ENCODE peak calls at places on chromosomes 6 and 20, in ten cellular contexts. R, W, B, E, G, V, D, I, O and P are unnamed samples.

GRCh38 chr6:113181164-113181563 is 676.0 kb upstream of the MARCKS start:
- DNase-seq in R (no peak), W (no peak), B (no peak), E (no peak), G (no peak), V (no peak), D (no peak), I (no peak), O (no peak), P (no peak)

GRCh38 chr6:91033964-91034363 is 447.1 kb upstream of the MAP3K7 start:
- DNase-seq in R (no peak), W (no peak), B (no peak), E (no peak), G (no peak), V (no peak), D (no peak), I (no peak), O (no peak), P (no peak)

GRCh38 chr6:38185752-38186151 is 366.2 kb downstream of the ZFAND3 start:
- DNase-seq in R (no peak), W (no peak), B (no peak), E (no peak), G (no peak), V (no peak), D (no peak), I (no peak), O (no peak), P (no peak)

GRCh38 chr6:84119277-84119676 is 85.7 kb downstream of the MRAP2 start:
- DNase-seq in R (no peak), W (no peak), B (no peak), E (no peak), G (no peak), V (no peak), D (no peak), I (no peak), O (no peak), P (no peak)

GRCh38 chr20:23111944-23112342 is 25.8 kb upstream of the CD93 start:
- DNase-seq in R (no peak), W (no peak), B (no peak), E (no peak), G (no peak), V (no peak), D (no peak), I (no peak), O (no peak), P (no peak)

GRCh38 chr20:41141153-41141815 is 3.9 kb downstream of the PLCG1 start:
- DNase-seq in R (peak; percentile 57), W (no peak), B (peak; percentile 31), E (no peak), G (peak; percentile 55), V (peak; percentile 90), D (no peak), I (peak; percentile 86), O (peak; percentile 34), P (no peak)

GRCh38 chr6:129236110-129236509 is 353.2 kb downstream of the LAMA2 start:
- DNase-seq in R (no peak), W (no peak), B (no peak), E (peak; percentile 78), G (no peak), V (no peak), D (no peak), I (no peak), O (no peak), P (no peak)

GRCh38 chr6:193773-194310 is 98.4 kb upstream of the DUSP22 start:
- DNase-seq in R (no peak), W (no peak), B (no peak), E (peak; percentile 74), G (no peak), V (no peak), D (no peak), I (no peak), O (no peak), P (no peak)

GRCh38 chr6:7787731-7788130 is 61.8 kb downstream of the BMP6 start:
- DNase-seq in R (no peak), W (no peak), B (no peak), E (no peak), G (no peak), V (no peak), D (no peak), I (no peak), O (no peak), P (no peak)

GRCh38 chr6:165159459-165159858 is 149.9 kb downstream of the C6orf118 start:
- DNase-seq in R (no peak), W (no peak), B (no peak), E (no peak), G (no peak), V (no peak), D (no peak), I (no peak), O (no peak), P (no peak)

GRCh38 chr6:115704028-115704427 is 356.7 kb downstream of the FRK start:
- DNase-seq in R (no peak), W (no peak), B (no peak), E (no peak), G (no peak), V (no peak), D (no peak), I (no peak), O (no peak), P (no peak)

GRCh38 chr20:17611540-17612286 is 41.8 kb downstream of the DSTN start:
- DNase-seq in R (peak; percentile 22), W (peak; percentile 67), B (peak; percentile 67), E (peak; percentile 21), G (peak; percentile 21), V (no peak), D (peak; percentile 42), I (no peak), O (no peak), P (peak; percentile 61)

GRCh38 chr6:14441371-14441781 is 323.8 kb downstream of the CD83 start:
- DNase-seq in R (no peak), W (no peak), B (peak; percentile 48), E (no peak), G (no peak), V (no peak), D (peak; percentile 87), I (no peak), O (no peak), P (no peak)

GRCh38 chr6:35449287-35449881 is 2.8 kb upstream of the FANCE start:
- DNase-seq in R (peak; percentile 80), W (no peak), B (peak; percentile 88), E (peak; percentile 82), G (peak; percentile 52), V (peak; percentile 81), D (peak; percentile 85), I (peak; percentile 62), O (peak; percentile 38), P (peak; percentile 63)

GRCh38 chr6:78835817-78836216 is 31.5 kb upstream of the IRAK1BP1 start:
- DNase-seq in R (no peak), W (no peak), B (peak; percentile 26), E (peak; percentile 26), G (no peak), V (peak; percentile 13), D (no peak), I (no peak), O (no peak), P (no peak)

GRCh38 chr20:1331801-1332453 is 3.0 kb upstream of the SDCBP2 start:
- DNase-seq in R (no peak), W (no peak), B (no peak), E (no peak), G (no peak), V (no peak), D (no peak), I (no peak), O (no peak), P (peak; percentile 13)
- H3K27ac ChIP-seq in R (no peak overlapping the region), W (no peak overlapping the region), B (no peak overlapping the region), E (no peak overlapping the region), G (no peak overlapping the region), V (no peak overlapping the region), D (no peak overlapping the region), I (peak overlapping the region; percentile 49), O (no peak overlapping the region), P (no peak overlapping the region)

GRCh38 chr6:107550906-107551305 is 61.0 kb downstream of the SOBP start:
- DNase-seq in R (no peak), W (no peak), B (no peak), E (no peak), G (no peak), V (no peak), D (no peak), I (no peak), O (no peak), P (no peak)
- H3K9ac ChIP-seq in R (no peak overlapping the region), W (no peak overlapping the region), B (no peak overlapping the region), E (no peak overlapping the region), G (no peak overlapping the region), V (no peak overlapping the region), D (no peak overlapping the region), I (no peak overlapping the region), O (no peak overlapping the region), P (no peak overlapping the region)

GRCh38 chr20:36941403-36941835 is 10.1 kb downstream of the SAMHD1 start:
- DNase-seq in R (no peak), W (no peak), B (peak; percentile 21), E (no peak), G (no peak), V (no peak), D (no peak), I (peak; percentile 49), O (no peak), P (no peak)
- H3K4me1 ChIP-seq in R (no peaks in the 10 kb centered on the region), W (no peaks in the 10 kb centered on the region), B (no peaks in the 10 kb centered on the region), E (peaks cover 3% of the 10 kb centered on the region), G (no peaks in the 10 kb centered on the region), V (no peaks in the 10 kb centered on the region), D (no peaks in the 10 kb centered on the region), I (no peaks in the 10 kb centered on the region), O (no peaks in the 10 kb centered on the region), P (no peaks in the 10 kb centered on the region)

GRCh38 chr6:23277521-23278227 is 708.3 kb downstream of the HDGFL1 start:
- DNase-seq in R (no peak), W (no peak), B (no peak), E (no peak), G (no peak), V (no peak), D (no peak), I (no peak), O (no peak), P (no peak)

GRCh38 chr6:23267651-23268050 is 698.3 kb downstream of the HDGFL1 start:
- DNase-seq in R (no peak), W (no peak), B (no peak), E (no peak), G (no peak), V (no peak), D (no peak), I (no peak), O (no peak), P (no peak)

GRCh38 chr6:23266536-23266935 is 697.2 kb downstream of the HDGFL1 start:
- DNase-seq in R (no peak), W (no peak), B (no peak), E (no peak), G (no peak), V (no peak), D (no peak), I (no peak), O (no peak), P (no peak)

GRCh38 chr6:23269436-23269835 is 700.1 kb downstream of the HDGFL1 start:
- DNase-seq in R (no peak), W (no peak), B (peak; percentile 1), E (no peak), G (no peak), V (no peak), D (no peak), I (no peak), O (no peak), P (no peak)

DNA sequence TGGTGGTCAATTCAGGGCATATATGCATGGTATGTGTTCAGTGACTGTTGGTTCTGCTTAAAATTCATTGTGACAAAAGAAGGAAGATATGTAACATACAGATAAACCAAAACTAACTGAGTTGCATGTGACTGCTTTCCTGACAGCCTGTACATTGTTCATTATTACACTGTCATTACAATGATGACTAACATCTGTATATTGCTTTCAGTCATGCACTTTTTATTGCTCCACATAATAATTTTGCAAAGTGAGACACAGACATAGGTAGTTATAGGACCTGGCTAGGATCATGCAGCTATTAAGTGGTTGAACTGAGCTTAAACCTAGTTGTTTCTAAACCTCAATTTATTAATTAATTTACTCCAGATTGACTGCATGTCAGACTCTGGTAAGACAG is 703.2 kb downstream of the HDGFL1 start:
- DNase-seq in R (no peak), W (no peak), B (no peak), E (no peak), G (no peak), V (no peak), D (no peak), I (no peak), O (no peak), P (no peak)
- H3K27ac ChIP-seq in R (no peak overlapping the region), W (no peak overlapping the region), B (no peak overlapping the region), E (no peak overlapping the region), G (no peak overlapping the region), V (no peak overlapping the region), D (no peak overlapping the region), I (no peak overlapping the region), O (no peak overlapping the region), P (no peak overlapping the region)